ENCODE peak calls at places on chromosomes 4 and X, in eight cellular contexts. B, H, Y, D, R, Z, N and T are unnamed samples.

GRCh38 chrX:72351606-72352338 is 46.1 kb upstream of the CITED1 start:
- DNase-seq in B (no peak), H (no peak), Y (no peak), D (no peak), R (no peak), Z (no peak), N (no peak), T (no peak)

GRCh38 chr4:4935974-4936373 is 76.5 kb downstream of the MSX1 start:
- DNase-seq in B (no peak), H (no peak), Y (no peak), D (no peak), R (no peak), Z (no peak), N (no peak), T (no peak)

GRCh38 chr4:57355066-57355465 is 244.9 kb upstream of the IGFBP7 start:
- DNase-seq in B (no peak), H (no peak), Y (peak), D (peak), R (no peak), Z (no peak), N (no peak), T (no peak)

GRCh38 chr4:5815641-5816040 is 77.2 kb downstream of the CRMP1 start:
- DNase-seq in B (no peak), H (no peak), Y (no peak), D (no peak), R (no peak), Z (peak), N (no peak), T (no peak)

GRCh38 chr4:112516401-112517066 is 554 bp upstream of the NEUROG2 start:
- DNase-seq in B (peak), H (no peak), Y (peak), D (no peak), R (no peak), Z (no peak), N (no peak), T (peak)

GRCh38 chr4:2652415-2653155 is 103.6 kb downstream of the TNIP2 start:
- DNase-seq in B (no peak), H (no peak), Y (no peak), D (no peak), R (no peak), Z (no peak), N (no peak), T (no peak)

GRCh38 chrX:31609130-31609529 is 537.3 kb upstream of the FTHL17 start:
- DNase-seq in B (no peak), H (no peak), Y (peak), D (peak), R (no peak), Z (no peak), N (no peak), T (no peak)

GRCh38 chr4:164935363-164935762 is 42.1 kb downstream of the TRIM61 start:
- DNase-seq in B (peak), H (no peak), Y (peak), D (no peak), R (no peak), Z (no peak), N (no peak), T (no peak)

GRCh38 chrX:40444798-40445496 is 135.8 kb upstream of the ATP6AP2 start:
- DNase-seq in B (no peak), H (no peak), Y (no peak), D (peak), R (no peak), Z (no peak), N (no peak), T (no peak)

GRCh38 chr4:143405197-143405730 is 68.6 kb downstream of the GAB1 start:
- DNase-seq in B (no peak), H (no peak), Y (no peak), D (no peak), R (no peak), Z (no peak), N (no peak), T (no peak)

GRCh38 chr4:177079327-177079726 is 230.3 kb upstream of the NEIL3 start:
- DNase-seq in B (no peak), H (no peak), Y (peak), D (peak), R (no peak), Z (no peak), N (no peak), T (no peak)

GRCh38 chrX:44227981-44228380 is 115.5 kb downstream of the EFHC2 start:
- DNase-seq in B (no peak), H (no peak), Y (no peak), D (no peak), R (no peak), Z (no peak), N (no peak), T (no peak)

GRCh38 chr4:72767903-72768817 is 199.1 kb upstream of the ADAMTS3 start:
- DNase-seq in B (no peak), H (no peak), Y (peak), D (peak), R (no peak), Z (no peak), N (no peak), T (no peak)

GRCh38 chrX:123481908-123482873 is 250.7 kb downstream of the THOC2 start:
- DNase-seq in B (no peak), H (no peak), Y (no peak), D (peak), R (no peak), Z (no peak), N (no peak), T (no peak)

GRCh38 chr4:171814545-171814944 is 1.3 kb downstream of the GALNTL6 start:
- DNase-seq in B (no peak), H (no peak), Y (no peak), D (no peak), R (no peak), Z (no peak), N (no peak), T (no peak)

GRCh38 chr4:86496094-86497060 is 97.7 kb upstream of the PTPN13 start:
- DNase-seq in B (peak), H (no peak), Y (peak), D (peak), R (peak), Z (no peak), N (peak), T (peak)

GRCh38 chrX:147803948-147804347 is 107.8 kb upstream of the FMR1 start:
- DNase-seq in B (peak), H (no peak), Y (no peak), D (peak), R (peak), Z (no peak), N (no peak), T (no peak)